ENCODE peak calls at places on chromosomes 5 and 9, in seven cellular contexts. One of them, this sample, is unnamed.

GRCh38 chr9:123568691-123569342 is 212.8 kb downstream of the CRB2 start:
- DNase-seq in neural progenitor cell: no peak
- DNase-seq in cardiac fibroblast: peak
- DNase-seq in AG04450: peak
- DNase-seq in upper lobe of right lung: no peak
- DNase-seq in cardiac muscle cell: no peak
- DNase-seq in mesendoderm: no peak
- DNase-seq in this sample: no peak

GRCh38 chr9:86868611-86869010 is 78.7 kb downstream of the GAS1 start:
- DNase-seq in upper lobe of right lung: no peak
- DNase-seq in cardiac fibroblast: no peak
- DNase-seq in cardiac muscle cell: no peak
- DNase-seq in mesendoderm: no peak
- DNase-seq in neural progenitor cell: no peak
- DNase-seq in AG04450: no peak
- DNase-seq in this sample: no peak

GRCh38 chr5:103918668-103919367 is 356.2 kb upstream of the NUDT12 start:
- DNase-seq in neural progenitor cell: peak
- DNase-seq in cardiac fibroblast: peak
- DNase-seq in mesendoderm: peak
- DNase-seq in upper lobe of right lung: no peak
- DNase-seq in AG04450: peak
- DNase-seq in cardiac muscle cell: no peak
- DNase-seq in this sample: no peak

GRCh38 chr9:70486127-70486526 is 71.7 kb upstream of the KLF9 start:
- DNase-seq in upper lobe of right lung: no peak
- DNase-seq in neural progenitor cell: no peak
- DNase-seq in AG04450: no peak
- DNase-seq in cardiac muscle cell: no peak
- DNase-seq in mesendoderm: no peak
- DNase-seq in cardiac fibroblast: no peak
- DNase-seq in this sample: no peak

GRCh38 chr5:115471674-115472073 is 72.9 kb downstream of the FEM1C start:
- DNase-seq in AG04450: no peak
- DNase-seq in cardiac muscle cell: no peak
- DNase-seq in mesendoderm: no peak
- DNase-seq in neural progenitor cell: no peak
- DNase-seq in cardiac fibroblast: no peak
- DNase-seq in upper lobe of right lung: no peak
- DNase-seq in this sample: no peak

GRCh38 chr9:129463477-129463876 is 157.4 kb downstream of the C9orf50 start:
- DNase-seq in upper lobe of right lung: no peak
- DNase-seq in cardiac muscle cell: no peak
- DNase-seq in AG04450: no peak
- DNase-seq in neural progenitor cell: no peak
- DNase-seq in cardiac fibroblast: no peak
- DNase-seq in mesendoderm: no peak
- DNase-seq in this sample: no peak

GRCh38 chr9:127214421-127215265 is 49.9 kb upstream of the GARNL3 start:
- DNase-seq in mesendoderm: peak
- DNase-seq in cardiac muscle cell: peak
- DNase-seq in upper lobe of right lung: peak
- DNase-seq in cardiac fibroblast: peak
- DNase-seq in neural progenitor cell: peak
- DNase-seq in AG04450: peak
- DNase-seq in this sample: peak

GRCh38 chr5:135216813-135217154 is 182.2 kb downstream of the MACROH2A1 start:
- DNase-seq in upper lobe of right lung: no peak
- DNase-seq in cardiac fibroblast: no peak
- DNase-seq in cardiac muscle cell: no peak
- DNase-seq in neural progenitor cell: peak
- DNase-seq in mesendoderm: no peak
- DNase-seq in AG04450: no peak
- DNase-seq in this sample: no peak

GRCh38 chr9:91245432-91246313 is 116.0 kb downstream of the AUH start:
- DNase-seq in neural progenitor cell: no peak
- DNase-seq in AG04450: no peak
- DNase-seq in mesendoderm: no peak
- DNase-seq in cardiac fibroblast: peak
- DNase-seq in cardiac muscle cell: no peak
- DNase-seq in upper lobe of right lung: no peak
- DNase-seq in this sample: peak

GRCh38 chr5:155699385-155699784 is 627.6 kb upstream of the SGCD start:
- DNase-seq in upper lobe of right lung: no peak
- DNase-seq in AG04450: no peak
- DNase-seq in neural progenitor cell: peak
- DNase-seq in cardiac fibroblast: no peak
- DNase-seq in cardiac muscle cell: peak
- DNase-seq in mesendoderm: peak
- DNase-seq in this sample: no peak

DNA sequence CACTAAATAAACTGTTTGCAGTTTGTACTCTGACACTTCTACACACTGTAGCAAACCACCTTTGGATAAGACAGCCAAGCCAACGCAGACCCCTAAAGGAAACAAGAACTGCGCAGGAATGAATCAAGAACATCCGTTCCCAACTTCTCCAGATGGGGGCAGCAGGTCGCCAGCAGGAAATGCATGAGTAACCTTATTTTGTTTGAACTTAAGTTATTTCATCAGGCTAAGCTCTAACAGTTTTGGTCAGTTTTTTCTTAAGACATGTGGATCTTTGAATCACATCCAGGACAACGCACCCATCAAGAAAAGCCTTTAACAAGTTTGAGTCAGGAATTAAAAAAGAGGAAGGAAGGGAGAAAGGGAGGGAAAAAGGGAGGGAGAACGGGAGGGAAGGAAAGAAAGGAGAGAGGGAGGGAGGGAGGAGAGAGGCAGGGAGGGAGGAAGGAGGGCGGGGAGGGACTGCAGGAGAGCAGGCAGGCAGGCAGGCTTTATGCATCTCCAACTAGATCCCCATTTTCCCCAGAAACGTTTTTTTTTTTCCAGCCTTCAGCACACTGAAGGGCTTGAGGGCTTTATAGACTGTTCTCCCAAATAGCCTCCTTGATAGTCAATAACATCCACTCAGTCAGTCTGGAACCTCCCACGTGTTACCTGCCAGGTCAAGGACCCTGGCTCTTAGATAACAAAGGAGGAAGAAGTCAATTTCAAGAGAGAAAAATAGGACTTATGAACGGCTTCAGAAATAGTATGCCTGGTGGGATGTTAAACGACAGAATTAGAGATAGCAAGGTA is 22.2 kb downstream of the BHMT start:
- DNase-seq in cardiac muscle cell: peak
- DNase-seq in AG04450: peak
- DNase-seq in cardiac fibroblast: peak
- DNase-seq in mesendoderm: peak
- DNase-seq in neural progenitor cell: peak
- DNase-seq in upper lobe of right lung: no peak
- DNase-seq in this sample: peak
- H3K4me3 ChIP-seq in cardiac muscle cell: peak
- H3K4me3 ChIP-seq in AG04450: peak
- H3K4me3 ChIP-seq in cardiac fibroblast: peak
- H3K4me3 ChIP-seq in mesendoderm: no peak
- H3K4me3 ChIP-seq in neural progenitor cell: peak
- H3K4me3 ChIP-seq in upper lobe of right lung: peak
- H3K4me3 ChIP-seq in this sample: peak

DNA sequence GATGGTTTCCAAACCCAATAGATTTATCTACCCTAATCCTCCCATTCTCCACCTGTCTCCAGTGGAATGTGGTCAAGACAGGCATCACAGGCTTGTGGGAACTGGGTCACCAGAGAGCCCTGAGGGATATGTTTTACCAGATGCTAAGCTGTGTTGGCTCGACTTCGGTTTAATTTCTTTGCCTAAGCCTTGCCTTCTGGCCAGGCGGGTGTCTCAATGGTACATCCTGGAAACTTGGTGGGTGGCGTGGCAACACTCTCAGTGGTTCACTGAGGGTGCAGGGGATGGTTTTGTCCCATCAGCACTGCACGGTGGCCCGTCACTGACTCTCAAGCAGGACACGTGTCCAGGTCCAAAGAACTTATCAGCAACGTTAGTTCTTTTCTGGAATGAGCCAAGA is 192.2 kb downstream of the TENT4A start:
- DNase-seq in mesendoderm: no peak
- DNase-seq in AG04450: no peak
- DNase-seq in cardiac fibroblast: no peak
- DNase-seq in neural progenitor cell: no peak
- DNase-seq in upper lobe of right lung: no peak
- DNase-seq in cardiac muscle cell: no peak
- DNase-seq in this sample: no peak
- H3K4me3 ChIP-seq in mesendoderm: no peak
- H3K4me3 ChIP-seq in AG04450: no peak
- H3K4me3 ChIP-seq in cardiac fibroblast: no peak
- H3K4me3 ChIP-seq in neural progenitor cell: no peak
- H3K4me3 ChIP-seq in upper lobe of right lung: no peak
- H3K4me3 ChIP-seq in cardiac muscle cell: no peak
- H3K4me3 ChIP-seq in this sample: no peak

DNA sequence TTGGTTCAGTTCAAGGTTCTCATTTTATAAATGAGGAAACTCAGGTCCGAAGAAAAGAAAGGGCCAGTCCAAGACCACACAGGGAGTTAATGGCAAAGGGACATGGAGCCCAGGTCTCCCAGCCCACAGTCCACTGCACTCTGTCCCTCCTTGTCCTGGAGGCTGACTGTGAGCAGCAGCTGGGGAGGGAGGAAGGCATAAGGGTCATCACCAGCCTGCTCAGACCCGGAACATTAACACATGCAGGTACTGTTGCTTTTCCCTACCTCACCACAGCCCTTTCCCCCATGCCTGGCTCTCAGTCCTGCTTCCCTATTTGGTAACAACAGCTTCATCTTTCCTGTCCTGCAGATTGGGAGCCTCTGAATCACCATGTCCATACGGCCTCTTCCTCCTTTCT is 4.0 kb downstream of the GPX3 start:
- DNase-seq in AG04450: no peak
- DNase-seq in upper lobe of right lung: no peak
- DNase-seq in mesendoderm: no peak
- DNase-seq in cardiac fibroblast: peak
- DNase-seq in cardiac muscle cell: no peak
- DNase-seq in neural progenitor cell: no peak
- DNase-seq in this sample: no peak
- H3K4me3 ChIP-seq in AG04450: no peak
- H3K4me3 ChIP-seq in upper lobe of right lung: peak
- H3K4me3 ChIP-seq in mesendoderm: no peak
- H3K4me3 ChIP-seq in cardiac fibroblast: no peak
- H3K4me3 ChIP-seq in cardiac muscle cell: no peak
- H3K4me3 ChIP-seq in neural progenitor cell: no peak
- H3K4me3 ChIP-seq in this sample: no peak

GRCh38 chr9:115170674-115171073 is 52.7 kb upstream of the TNC start:
- DNase-seq in cardiac muscle cell: no peak
- DNase-seq in cardiac fibroblast: peak
- DNase-seq in mesendoderm: peak
- DNase-seq in neural progenitor cell: no peak
- DNase-seq in AG04450: no peak
- DNase-seq in upper lobe of right lung: no peak
- DNase-seq in this sample: no peak
- H3K4me3 ChIP-seq in cardiac muscle cell: no peak
- H3K4me3 ChIP-seq in cardiac fibroblast: no peak
- H3K4me3 ChIP-seq in mesendoderm: no peak
- H3K4me3 ChIP-seq in neural progenitor cell: no peak
- H3K4me3 ChIP-seq in AG04450: no peak
- H3K4me3 ChIP-seq in upper lobe of right lung: no peak
- H3K4me3 ChIP-seq in this sample: no peak

GRCh38 chr5:169980418-169981053 is at the start of gene INSYN2B:
- DNase-seq in neural progenitor cell: peak
- DNase-seq in upper lobe of right lung: no peak
- DNase-seq in cardiac muscle cell: peak
- DNase-seq in AG04450: peak
- DNase-seq in mesendoderm: peak
- DNase-seq in cardiac fibroblast: peak
- DNase-seq in this sample: peak
- H3K4me3 ChIP-seq in neural progenitor cell: peak
- H3K4me3 ChIP-seq in upper lobe of right lung: peak
- H3K4me3 ChIP-seq in cardiac muscle cell: peak
- H3K4me3 ChIP-seq in AG04450: peak
- H3K4me3 ChIP-seq in mesendoderm: peak
- H3K4me3 ChIP-seq in cardiac fibroblast: peak
- H3K4me3 ChIP-seq in this sample: no peak